ENCODE peak calls at places on chromosome 4, in four cellular contexts. A, S, N and G are unnamed samples.
A peak's percentile ranks its signal among the peaks of the same experiment; 100 is the strongest.

GRCh38 chr4:39023059-39023458 is 9.2 kb downstream of the TMEM156 start:
- DNase-seq in A (no peak), S (peak; percentile 50), N (no peak), G (no peak)

GRCh38 chr4:22471999-22472434 is 43.8 kb downstream of the ADGRA3 start:
- DNase-seq in A (no peak), S (peak; percentile 10), N (no peak), G (peak; percentile 94)

GRCh38 chr4:141890279-141890678 is 253.9 kb downstream of the IL15 start:
- DNase-seq in A (no peak), S (peak; percentile 7), N (peak; percentile 94), G (no peak)

GRCh38 chr4:147840846-147841732 is 109.2 kb downstream of the ARHGAP10 start:
- DNase-seq in A (no peak), S (no peak), N (peak; percentile 27), G (no peak)

GRCh38 chr4:11625206-11625605 is 196.5 kb upstream of the HS3ST1 start:
- DNase-seq in A (no peak), S (no peak), N (peak; percentile 78), G (no peak)

GRCh38 chr4:125776146-125776545 is 461.4 kb downstream of the FAT4 start:
- DNase-seq in A (no peak), S (no peak), N (no peak), G (no peak)

GRCh38 chr4:107044170-107044569 is 8.1 kb upstream of the DKK2 start:
- DNase-seq in A (no peak), S (no peak), N (peak; percentile 35), G (peak; percentile 21)

GRCh38 chr4:42646999-42647541 is 9.8 kb downstream of the ATP8A1 start:
- DNase-seq in A (no peak), S (no peak), N (no peak), G (no peak)

GRCh38 chr4:13484749-13485345 is 707 bp upstream of the RAB28 start:
- DNase-seq in A (no peak), S (peak; percentile 58), N (no peak), G (peak; percentile 37)

DNA sequence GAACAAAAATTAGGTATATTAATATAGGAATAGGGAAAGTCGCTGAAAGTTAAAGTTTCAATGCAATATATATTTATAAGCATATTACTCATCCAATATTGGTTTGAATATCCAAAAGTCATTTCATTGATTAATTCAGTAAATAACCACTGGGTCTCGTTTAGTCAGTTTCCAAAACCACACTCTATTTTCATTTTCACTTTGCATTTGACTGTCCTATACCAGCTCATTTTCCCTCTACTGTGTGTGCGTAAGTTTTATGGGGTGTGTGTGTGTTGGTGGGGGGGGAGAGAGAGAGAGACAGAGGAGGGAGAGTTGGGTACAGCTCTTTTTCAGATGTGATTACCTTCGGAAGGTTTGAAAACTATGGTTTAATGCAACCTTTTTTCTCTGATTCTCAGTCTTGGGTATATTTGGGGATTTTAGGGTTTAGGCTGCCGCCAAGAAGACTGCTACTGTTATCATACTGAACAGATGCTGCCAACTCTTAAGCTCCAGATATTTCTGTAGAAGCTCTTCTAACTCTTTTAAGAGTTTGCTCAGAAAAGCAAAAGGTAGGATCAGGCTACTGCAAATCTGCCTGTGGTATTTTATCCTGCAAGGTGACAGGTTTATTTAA is 1427.4 kb downstream of the PCDH7 start:
- DNase-seq in A (no peak), S (no peak), N (no peak), G (no peak)
- H3K4me3 ChIP-seq in A (no peak overlapping the region), S (no peak overlapping the region), N (no peak overlapping the region), G (no peak overlapping the region)

DNA sequence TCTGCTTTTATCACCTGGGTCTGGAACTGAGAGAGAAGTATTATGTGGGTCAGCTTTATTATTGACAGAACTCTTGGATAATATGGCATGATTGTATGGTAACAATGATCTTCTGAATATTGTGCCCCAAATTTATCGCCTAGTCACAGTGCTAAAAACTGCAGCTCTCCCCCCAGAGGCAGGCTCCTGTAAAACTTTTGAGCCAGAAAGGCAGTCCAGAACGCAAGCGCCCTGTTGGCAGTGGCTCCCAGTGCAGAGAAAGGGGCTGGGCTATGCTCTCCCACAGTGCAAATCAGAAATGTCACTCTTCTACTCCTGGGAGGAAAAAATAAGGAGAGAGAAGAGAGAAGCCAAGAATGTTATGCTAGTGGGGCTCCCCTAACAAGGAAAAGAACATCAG is 50.5 kb downstream of the HELT start:
- DNase-seq in A (no peak), S (no peak), N (no peak), G (no peak)
- TF ChIP-seq CTCF in A (no peak), S (no peak), N (no peak), G (no peak)

DNA sequence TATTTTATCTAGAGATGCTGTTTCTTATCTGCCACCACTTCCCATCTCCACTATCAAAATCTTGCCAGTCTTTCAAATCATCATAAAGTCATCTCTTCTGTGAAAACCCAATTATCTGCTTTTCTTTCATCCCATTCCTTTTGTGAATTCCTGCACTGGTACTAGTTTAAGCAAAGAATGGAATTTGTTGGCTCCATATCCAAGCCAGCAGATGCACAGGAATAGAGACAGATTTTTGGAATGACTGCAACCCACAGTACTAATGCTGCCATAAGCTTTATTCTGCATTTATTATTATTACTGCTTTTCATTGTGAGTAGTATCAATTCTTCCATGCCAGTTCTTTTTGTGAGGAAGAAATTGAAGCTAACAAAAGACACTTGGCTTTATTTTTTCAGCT is 616.7 kb downstream of the RAPGEF2 start:
- DNase-seq in A (no peak), S (no peak), N (no peak), G (no peak)
- H3K4me3 ChIP-seq in A (no peak overlapping the region), S (no peak overlapping the region), N (no peak overlapping the region), G (no peak overlapping the region)

DNA sequence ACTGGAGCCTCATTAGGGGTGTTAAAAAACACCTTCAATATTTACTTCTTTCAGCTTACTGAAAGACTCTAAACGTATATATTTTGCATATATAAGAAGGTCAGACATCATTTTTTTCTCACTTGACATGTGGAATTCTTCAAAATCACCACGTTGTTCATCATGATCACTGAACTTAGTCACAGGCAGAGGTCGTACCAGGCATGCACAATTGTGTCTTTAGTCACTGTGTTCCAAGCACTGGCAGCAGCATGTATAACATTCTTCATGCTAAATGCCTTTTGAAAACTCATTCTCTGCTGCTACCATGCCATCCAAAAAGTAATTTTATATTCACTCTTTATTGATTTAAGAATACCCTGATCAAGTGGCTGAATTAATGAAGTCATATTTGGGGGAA is 229.3 kb upstream of the ARSJ start:
- DNase-seq in A (no peak), S (peak; percentile 46), N (no peak), G (peak; percentile 63)
- TF ChIP-seq CTCF in A (no peak), S (peak; percentile 27), N (no peak), G (peak; percentile 50)